ENCODE peak calls at places on chromosomes 5 and 9, in nine cellular contexts. One of them, this sample, is unnamed.

GRCh38 chr5:28370896-28371295 is 1332.5 kb upstream of the CDH9 start:
- DNase-seq in amniotic stem cell: no peak
- DNase-seq in GM04504: no peak
- DNase-seq in NB4: no peak
- DNase-seq in BJ: no peak
- DNase-seq in brain microvascular endothelial cell: no peak
- DNase-seq in OCI-LY7: no peak
- DNase-seq in erythroblast: no peak
- DNase-seq in Jurkat, Clone E6-1: no peak
- DNase-seq in this sample: no peak

GRCh38 chr5:169088032-169088726 is 212.8 kb downstream of the SLIT3 start:
- DNase-seq in amniotic stem cell: no peak
- DNase-seq in GM04504: no peak
- DNase-seq in NB4: no peak
- DNase-seq in BJ: no peak
- DNase-seq in brain microvascular endothelial cell: no peak
- DNase-seq in OCI-LY7: no peak
- DNase-seq in erythroblast: no peak
- DNase-seq in Jurkat, Clone E6-1: no peak
- DNase-seq in this sample: no peak

GRCh38 chr5:160286947-160287346 is 25.4 kb downstream of the CCNJL start:
- DNase-seq in amniotic stem cell: no peak
- DNase-seq in GM04504: no peak
- DNase-seq in NB4: no peak
- DNase-seq in BJ: no peak
- DNase-seq in brain microvascular endothelial cell: no peak
- DNase-seq in OCI-LY7: no peak
- DNase-seq in erythroblast: no peak
- DNase-seq in Jurkat, Clone E6-1: no peak
- DNase-seq in this sample: no peak

GRCh38 chr5:38376404-38376803 is 118.0 kb downstream of the EGFLAM start:
- DNase-seq in amniotic stem cell: no peak
- DNase-seq in GM04504: no peak
- DNase-seq in NB4: no peak
- DNase-seq in BJ: no peak
- DNase-seq in brain microvascular endothelial cell: no peak
- DNase-seq in OCI-LY7: no peak
- DNase-seq in erythroblast: no peak
- DNase-seq in Jurkat, Clone E6-1: peak; percentile 95
- DNase-seq in this sample: no peak

GRCh38 chr5:40909233-40909632 is at the start of gene C7:
- DNase-seq in amniotic stem cell: no peak
- DNase-seq in GM04504: no peak
- DNase-seq in NB4: no peak
- DNase-seq in BJ: no peak
- DNase-seq in brain microvascular endothelial cell: no peak
- DNase-seq in OCI-LY7: no peak
- DNase-seq in erythroblast: peak; percentile 3
- DNase-seq in Jurkat, Clone E6-1: no peak
- DNase-seq in this sample: no peak

GRCh38 chr5:68778467-68778866 is 315.3 kb upstream of the SLC30A5 start:
- DNase-seq in amniotic stem cell: no peak
- DNase-seq in GM04504: no peak
- DNase-seq in NB4: no peak
- DNase-seq in BJ: no peak
- DNase-seq in brain microvascular endothelial cell: no peak
- DNase-seq in OCI-LY7: no peak
- DNase-seq in erythroblast: no peak
- DNase-seq in Jurkat, Clone E6-1: no peak
- DNase-seq in this sample: no peak

GRCh38 chr9:77848428-77848827 is 183.2 kb downstream of the GNAQ start:
- DNase-seq in amniotic stem cell: no peak
- DNase-seq in GM04504: no peak
- DNase-seq in NB4: no peak
- DNase-seq in BJ: no peak
- DNase-seq in brain microvascular endothelial cell: no peak
- DNase-seq in OCI-LY7: no peak
- DNase-seq in erythroblast: no peak
- DNase-seq in Jurkat, Clone E6-1: no peak
- DNase-seq in this sample: no peak

GRCh38 chr9:123093141-123093540 is 59.7 kb downstream of the GPR21 start:
- DNase-seq in amniotic stem cell: no peak
- DNase-seq in GM04504: no peak
- DNase-seq in NB4: no peak
- DNase-seq in BJ: no peak
- DNase-seq in brain microvascular endothelial cell: no peak
- DNase-seq in OCI-LY7: no peak
- DNase-seq in erythroblast: no peak
- DNase-seq in Jurkat, Clone E6-1: no peak
- DNase-seq in this sample: no peak

GRCh38 chr5:178426326-178427130 is 163.7 kb downstream of the COL23A1 start:
- DNase-seq in amniotic stem cell: no peak
- DNase-seq in GM04504: no peak
- DNase-seq in NB4: no peak
- DNase-seq in BJ: no peak
- DNase-seq in brain microvascular endothelial cell: no peak
- DNase-seq in OCI-LY7: no peak
- DNase-seq in erythroblast: no peak
- DNase-seq in Jurkat, Clone E6-1: no peak
- DNase-seq in this sample: peak; percentile 14

GRCh38 chr5:145495741-145496140 is 339.4 kb downstream of the PRELID2 start:
- DNase-seq in amniotic stem cell: peak; percentile 77
- DNase-seq in GM04504: peak; percentile 61
- DNase-seq in NB4: peak; percentile 15
- DNase-seq in BJ: peak; percentile 52
- DNase-seq in brain microvascular endothelial cell: peak; percentile 96
- DNase-seq in OCI-LY7: no peak
- DNase-seq in erythroblast: peak; percentile 21
- DNase-seq in Jurkat, Clone E6-1: no peak
- DNase-seq in this sample: no peak

GRCh38 chr9:123749580-123750202 is 180.2 kb downstream of the DENND1A start:
- DNase-seq in amniotic stem cell: no peak
- DNase-seq in GM04504: no peak
- DNase-seq in NB4: peak; percentile 65
- DNase-seq in BJ: no peak
- DNase-seq in brain microvascular endothelial cell: no peak
- DNase-seq in OCI-LY7: peak; percentile 57
- DNase-seq in erythroblast: no peak
- DNase-seq in Jurkat, Clone E6-1: peak; percentile 59
- DNase-seq in this sample: peak; percentile 74

GRCh38 chr9:114203410-114204140 is 48.2 kb downstream of the COL27A1 start:
- DNase-seq in amniotic stem cell: no peak
- DNase-seq in GM04504: no peak
- DNase-seq in NB4: no peak
- DNase-seq in BJ: no peak
- DNase-seq in brain microvascular endothelial cell: no peak
- DNase-seq in OCI-LY7: no peak
- DNase-seq in erythroblast: no peak
- DNase-seq in Jurkat, Clone E6-1: no peak
- DNase-seq in this sample: no peak

GRCh38 chr5:6713274-6714181 is at the start of gene TENT4A:
- DNase-seq in amniotic stem cell: no peak
- DNase-seq in GM04504: no peak
- DNase-seq in NB4: peak; percentile 33
- DNase-seq in BJ: no peak
- DNase-seq in brain microvascular endothelial cell: no peak
- DNase-seq in OCI-LY7: no peak
- DNase-seq in erythroblast: peak; percentile 72
- DNase-seq in Jurkat, Clone E6-1: no peak
- DNase-seq in this sample: peak; percentile 54

GRCh38 chr5:42943931-42944631 is 96.0 kb downstream of the ANXA2R start:
- DNase-seq in amniotic stem cell: no peak
- DNase-seq in GM04504: no peak
- DNase-seq in NB4: no peak
- DNase-seq in BJ: no peak
- DNase-seq in brain microvascular endothelial cell: peak; percentile 19
- DNase-seq in OCI-LY7: no peak
- DNase-seq in erythroblast: peak; percentile 28
- DNase-seq in Jurkat, Clone E6-1: no peak
- DNase-seq in this sample: no peak

GRCh38 chr5:54696931-54697330 is 179.4 kb downstream of the SNX18 start:
- DNase-seq in amniotic stem cell: no peak
- DNase-seq in GM04504: no peak
- DNase-seq in NB4: no peak
- DNase-seq in BJ: no peak
- DNase-seq in brain microvascular endothelial cell: no peak
- DNase-seq in OCI-LY7: no peak
- DNase-seq in erythroblast: no peak
- DNase-seq in Jurkat, Clone E6-1: no peak
- DNase-seq in this sample: no peak

GRCh38 chr5:72949481-72949880 is 6.4 kb upstream of the FCHO2 start:
- DNase-seq in amniotic stem cell: no peak
- DNase-seq in GM04504: no peak
- DNase-seq in NB4: no peak
- DNase-seq in BJ: no peak
- DNase-seq in brain microvascular endothelial cell: no peak
- DNase-seq in OCI-LY7: no peak
- DNase-seq in erythroblast: no peak
- DNase-seq in Jurkat, Clone E6-1: no peak
- DNase-seq in this sample: no peak

GRCh38 chr9:75873707-75874106 is 16.8 kb upstream of the PCSK5 start:
- DNase-seq in amniotic stem cell: no peak
- DNase-seq in GM04504: no peak
- DNase-seq in NB4: no peak
- DNase-seq in BJ: no peak
- DNase-seq in brain microvascular endothelial cell: no peak
- DNase-seq in OCI-LY7: no peak
- DNase-seq in erythroblast: no peak
- DNase-seq in Jurkat, Clone E6-1: no peak
- DNase-seq in this sample: no peak

GRCh38 chr5:159928122-159928960 is 12.1 kb downstream of the ADRA1B start:
- DNase-seq in amniotic stem cell: peak; percentile 58
- DNase-seq in GM04504: peak; percentile 50
- DNase-seq in NB4: no peak
- DNase-seq in BJ: peak; percentile 46
- DNase-seq in brain microvascular endothelial cell: peak; percentile 79
- DNase-seq in OCI-LY7: no peak
- DNase-seq in erythroblast: peak; percentile 2
- DNase-seq in Jurkat, Clone E6-1: no peak
- DNase-seq in this sample: no peak

GRCh38 chr9:36486454-36486932 is 86.2 kb upstream of the MELK start:
- DNase-seq in amniotic stem cell: peak; percentile 6
- DNase-seq in GM04504: no peak
- DNase-seq in NB4: no peak
- DNase-seq in BJ: no peak
- DNase-seq in brain microvascular endothelial cell: no peak
- DNase-seq in OCI-LY7: no peak
- DNase-seq in erythroblast: peak; percentile 63
- DNase-seq in Jurkat, Clone E6-1: no peak
- DNase-seq in this sample: no peak

GRCh38 chr5:2757563-2758311 is 6.3 kb upstream of the IRX2 start:
- DNase-seq in amniotic stem cell: no peak
- DNase-seq in GM04504: no peak
- DNase-seq in NB4: peak; percentile 29
- DNase-seq in BJ: peak; percentile 96
- DNase-seq in brain microvascular endothelial cell: no peak
- DNase-seq in OCI-LY7: no peak
- DNase-seq in erythroblast: no peak
- DNase-seq in Jurkat, Clone E6-1: no peak
- DNase-seq in this sample: no peak

GRCh38 chr5:105905392-105905791 is 1765.3 kb downstream of the EFNA5 start:
- DNase-seq in amniotic stem cell: no peak
- DNase-seq in GM04504: no peak
- DNase-seq in NB4: no peak
- DNase-seq in BJ: no peak
- DNase-seq in brain microvascular endothelial cell: no peak
- DNase-seq in OCI-LY7: no peak
- DNase-seq in erythroblast: no peak
- DNase-seq in Jurkat, Clone E6-1: no peak
- DNase-seq in this sample: no peak

GRCh38 chr9:12737871-12738270 is 36.9 kb upstream of the LURAP1L start:
- DNase-seq in amniotic stem cell: no peak
- DNase-seq in GM04504: no peak
- DNase-seq in NB4: no peak
- DNase-seq in BJ: no peak
- DNase-seq in brain microvascular endothelial cell: no peak
- DNase-seq in OCI-LY7: no peak
- DNase-seq in erythroblast: no peak
- DNase-seq in Jurkat, Clone E6-1: no peak
- DNase-seq in this sample: no peak

GRCh38 chr9:26870292-26870691 is 22.3 kb downstream of the CAAP1 start:
- DNase-seq in amniotic stem cell: no peak
- DNase-seq in GM04504: no peak
- DNase-seq in NB4: no peak
- DNase-seq in BJ: no peak
- DNase-seq in brain microvascular endothelial cell: peak; percentile 49
- DNase-seq in OCI-LY7: no peak
- DNase-seq in erythroblast: no peak
- DNase-seq in Jurkat, Clone E6-1: no peak
- DNase-seq in this sample: no peak

GRCh38 chr5:124061663-124062062 is 549.7 kb downstream of the CSNK1G3 start:
- DNase-seq in amniotic stem cell: no peak
- DNase-seq in GM04504: peak; percentile 10
- DNase-seq in NB4: no peak
- DNase-seq in BJ: no peak
- DNase-seq in brain microvascular endothelial cell: no peak
- DNase-seq in OCI-LY7: no peak
- DNase-seq in erythroblast: no peak
- DNase-seq in Jurkat, Clone E6-1: no peak
- DNase-seq in this sample: no peak

GRCh38 chr9:98323051-98323830 is 67.8 kb upstream of the TBC1D2 start:
- DNase-seq in amniotic stem cell: no peak
- DNase-seq in GM04504: no peak
- DNase-seq in NB4: no peak
- DNase-seq in BJ: no peak
- DNase-seq in brain microvascular endothelial cell: no peak
- DNase-seq in OCI-LY7: no peak
- DNase-seq in erythroblast: no peak
- DNase-seq in Jurkat, Clone E6-1: no peak
- DNase-seq in this sample: no peak

GRCh38 chr5:126826619-126827215 is 49.8 kb downstream of the LMNB1 start:
- DNase-seq in amniotic stem cell: no peak
- DNase-seq in GM04504: no peak
- DNase-seq in NB4: no peak
- DNase-seq in BJ: no peak
- DNase-seq in brain microvascular endothelial cell: no peak
- DNase-seq in OCI-LY7: no peak
- DNase-seq in erythroblast: no peak
- DNase-seq in Jurkat, Clone E6-1: no peak
- DNase-seq in this sample: no peak

GRCh38 chr5:57538341-57538955 is 55.8 kb upstream of the ACTBL2 start:
- DNase-seq in amniotic stem cell: peak; percentile 29
- DNase-seq in GM04504: peak; percentile 89
- DNase-seq in NB4: no peak
- DNase-seq in BJ: peak; percentile 77
- DNase-seq in brain microvascular endothelial cell: peak; percentile 79
- DNase-seq in OCI-LY7: no peak
- DNase-seq in erythroblast: no peak
- DNase-seq in Jurkat, Clone E6-1: no peak
- DNase-seq in this sample: no peak

GRCh38 chr5:77282337-77283027 is 72.0 kb downstream of the PDE8B start:
- DNase-seq in amniotic stem cell: no peak
- DNase-seq in GM04504: peak; percentile 86
- DNase-seq in NB4: no peak
- DNase-seq in BJ: peak; percentile 58
- DNase-seq in brain microvascular endothelial cell: peak; percentile 34
- DNase-seq in OCI-LY7: no peak
- DNase-seq in erythroblast: no peak
- DNase-seq in Jurkat, Clone E6-1: no peak
- DNase-seq in this sample: no peak

GRCh38 chr9:137307255-137308101 is 5.4 kb upstream of the NRARP start:
- DNase-seq in amniotic stem cell: no peak
- DNase-seq in GM04504: no peak
- DNase-seq in NB4: peak; percentile 64
- DNase-seq in BJ: no peak
- DNase-seq in brain microvascular endothelial cell: no peak
- DNase-seq in OCI-LY7: no peak
- DNase-seq in erythroblast: peak; percentile 43
- DNase-seq in Jurkat, Clone E6-1: no peak
- DNase-seq in this sample: peak; percentile 56